ENCODE peak calls at places on chromosome 6, in five cellular contexts. G, K, J, X and V are unnamed samples.

GRCh38 chr6:126905917-126906316 is 212.6 kb upstream of the RSPO3 start:
- DNase-seq in G (no peak), X (no peak), K (no peak), J (peak), V (no peak)

GRCh38 chr6:148422085-148422484 is 79.4 kb downstream of the SASH1 start:
- DNase-seq in X (no peak), G (no peak), K (no peak), J (no peak), V (no peak)

GRCh38 chr6:34867484-34867883 is 20.4 kb downstream of the TAF11 start:
- DNase-seq in X (no peak), K (no peak), G (no peak), J (no peak), V (no peak)

GRCh38 chr6:131764350-131764749 is 43.5 kb upstream of the ENPP1 start:
- DNase-seq in K (no peak), X (no peak), J (no peak), G (no peak), V (no peak)

GRCh38 chr6:36290668-36291620 is 21.1 kb downstream of the PNPLA1 start:
- DNase-seq in G (no peak), J (peak), K (no peak), X (peak), V (no peak)

GRCh38 chr6:25880601-25881000 is 6.6 kb upstream of the SLC17A3 start:
- DNase-seq in G (no peak), X (no peak), K (no peak), J (no peak), V (no peak)

GRCh38 chr6:63764318-63764916 is 128.8 kb downstream of the PHF3 start:
- DNase-seq in G (no peak), X (peak), J (peak), K (no peak), V (no peak)

GRCh38 chr6:144006731-144007454 is 1.2 kb downstream of the PLAGL1 start:
- DNase-seq in J (peak), K (no peak), G (no peak), X (peak), V (no peak)

GRCh38 chr6:92906385-92906784 is 513.0 kb downstream of the EPHA7 start:
- DNase-seq in X (no peak), G (no peak), K (no peak), J (no peak), V (no peak)

GRCh38 chr6:26273673-26274595 is 91.1 kb upstream of the BTN3A2 start:
- DNase-seq in J (peak), K (peak), G (no peak), X (peak), V (no peak)

GRCh38 chr6:146289816-146290588 is 253.6 kb upstream of the RAB32 start:
- DNase-seq in G (no peak), X (peak), K (no peak), J (peak), V (no peak)

GRCh38 chr6:26216886-26217713 is 129.9 kb downstream of the HFE start:
- DNase-seq in J (peak), X (peak), G (peak), K (peak), V (peak)

GRCh38 chr6:112911949-112912348 is 564.8 kb downstream of the RFPL4B start:
- DNase-seq in G (no peak), J (no peak), X (peak), K (no peak), V (no peak)

GRCh38 chr6:119830494-119831295 is 481.1 kb upstream of the MAN1A1 start:
- DNase-seq in K (no peak), X (no peak), J (peak), G (no peak), V (no peak)

GRCh38 chr6:28988536-28989415 is 16.3 kb downstream of the ZNF311 start:
- DNase-seq in G (no peak), X (peak), J (peak), K (peak), V (no peak)
- H3K4me3 ChIP-seq in G (peak), X (peak), J (peak), K (no peak), V (no peak)

GRCh38 chr6:125245523-125246264 is 56.1 kb downstream of the HDDC2 start:
- DNase-seq in J (peak), K (no peak), G (no peak), X (no peak), V (no peak)

GRCh38 chr6:125250511-125250910 is 51.3 kb downstream of the HDDC2 start:
- DNase-seq in K (no peak), G (no peak), X (no peak), J (no peak), V (no peak)

GRCh38 chr6:125248136-125248535 is 53.6 kb downstream of the HDDC2 start:
- DNase-seq in X (no peak), J (no peak), G (no peak), K (no peak), V (no peak)

GRCh38 chr6:125245109-125245508 is 56.7 kb downstream of the HDDC2 start:
- DNase-seq in J (no peak), G (no peak), X (no peak), K (no peak), V (no peak)
- H3K4me3 ChIP-seq in J (no peak), G (no peak), X (no peak), K (no peak), V (no peak)

DNA sequence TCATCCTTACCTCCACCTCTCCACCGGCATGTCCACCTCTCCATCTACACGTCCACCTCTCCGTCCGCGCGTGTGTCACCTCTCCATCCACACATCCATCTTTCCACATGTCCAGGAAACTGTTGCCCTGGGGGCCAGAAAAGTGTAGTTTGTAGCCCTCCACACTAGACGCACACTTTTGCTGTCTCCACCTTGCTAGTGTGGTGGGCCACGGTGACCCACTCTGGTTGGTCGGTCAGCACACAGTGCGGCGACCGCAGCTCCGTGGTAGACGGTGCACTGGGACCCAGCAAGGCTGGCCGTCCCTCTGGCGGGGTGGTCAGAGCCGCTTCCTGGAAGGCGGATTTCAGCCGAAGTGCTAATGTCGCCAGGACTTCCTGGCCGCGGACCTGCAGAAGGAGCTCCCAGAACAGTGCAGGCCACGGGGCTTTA is 268.6 kb downstream of the DLL1 start:
- DNase-seq in X (no peak), K (no peak), G (no peak), J (no peak), V (no peak)
- H3K4me3 ChIP-seq in X (no peak), K (no peak), G (no peak), J (no peak), V (no peak)

DNA sequence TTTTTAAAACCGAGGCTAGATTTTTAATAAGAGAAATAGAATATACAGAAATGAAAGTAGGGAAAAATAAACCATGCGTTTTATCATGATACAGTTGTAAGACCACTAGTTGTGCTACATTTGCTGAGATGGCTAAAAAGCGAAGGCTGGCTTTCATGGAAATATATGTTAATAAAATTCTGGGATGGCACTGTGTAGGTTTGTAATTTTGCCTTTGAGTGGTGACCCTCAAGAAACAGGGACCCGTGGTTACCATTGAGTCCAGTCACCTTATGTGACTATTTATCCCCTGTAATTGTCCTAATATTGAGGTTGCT is 233.8 kb downstream of the ARHGAP18 start:
- DNase-seq in X (no peak), G (no peak), K (no peak), J (no peak), V (no peak)
- H3K4me3 ChIP-seq in X (no peak), G (no peak), K (no peak), J (no peak), V (no peak)

DNA sequence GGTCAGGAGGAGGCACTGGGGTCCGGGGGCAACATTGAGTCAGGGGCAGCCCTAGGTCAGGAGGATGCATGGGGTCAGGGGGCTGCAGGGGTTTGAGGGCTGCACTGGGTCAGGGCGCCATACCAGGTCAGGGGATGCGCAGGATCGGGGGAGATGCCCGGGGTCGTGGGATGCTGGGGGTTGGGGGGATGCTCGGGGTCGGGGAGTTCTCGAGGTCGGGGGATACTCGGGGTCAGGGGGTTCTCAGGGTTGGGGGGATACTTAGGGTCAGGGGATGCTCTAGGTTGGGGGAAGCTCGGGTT is 749 bp upstream of the EXOC2 start:
- DNase-seq in G (no peak), K (no peak), J (no peak), X (no peak), V (no peak)
- H3K4me3 ChIP-seq in G (peak), K (no peak), J (peak), X (peak), V (no peak)

GRCh38 chr6:10537726-10538125 is 16.6 kb downstream of the GCNT2 start:
- DNase-seq in J (no peak), X (no peak), G (no peak), K (no peak), V (no peak)

GRCh38 chr6:10541591-10541990 is 20.4 kb downstream of the GCNT2 start:
- DNase-seq in X (no peak), G (no peak), J (no peak), K (no peak), V (no peak)

GRCh38 chr6:10542135-10542689 is 21.1 kb downstream of the GCNT2 start:
- DNase-seq in K (no peak), X (no peak), G (no peak), J (no peak), V (no peak)

GRCh38 chr6:10543488-10543887 is 22.3 kb downstream of the GCNT2 start:
- DNase-seq in J (no peak), X (no peak), K (no peak), G (no peak), V (no peak)

DNA sequence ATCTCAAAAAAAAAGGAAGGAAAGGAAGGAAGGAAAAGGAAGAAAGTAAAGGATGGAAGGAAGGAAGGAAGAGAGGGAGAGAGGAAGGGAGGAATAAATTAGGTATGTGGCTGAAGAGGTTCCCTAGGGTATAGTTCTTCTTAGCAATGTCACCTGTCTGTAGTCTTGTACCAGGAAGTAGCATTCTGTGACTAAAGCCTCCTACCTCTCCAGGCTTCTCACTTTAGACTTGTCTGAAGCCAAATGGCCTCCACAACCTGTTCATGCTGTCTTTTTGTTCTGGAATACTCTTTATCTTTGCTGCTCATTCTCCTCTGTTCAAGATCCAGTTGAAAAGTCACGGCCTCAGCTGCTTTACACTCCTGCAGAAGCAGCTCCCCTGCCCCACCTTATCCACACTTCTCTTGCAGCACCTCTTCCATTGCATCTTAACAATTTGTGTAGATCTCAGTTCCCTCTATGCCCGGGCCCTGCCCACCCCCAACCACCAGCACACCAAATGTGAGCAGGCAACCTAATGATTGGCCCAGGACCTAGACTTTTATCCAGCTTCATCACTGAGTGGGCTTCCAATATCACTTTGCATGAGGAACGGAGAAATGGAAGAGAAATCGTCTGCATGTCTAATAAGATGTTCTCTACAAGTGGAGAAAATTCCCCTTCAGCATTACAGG is 19.1 kb downstream of the GCNT2 start:
- DNase-seq in X (no peak), G (no peak), K (no peak), J (no peak), V (no peak)
- H3K4me3 ChIP-seq in X (no peak), G (no peak), K (no peak), J (no peak), V (no peak)

DNA sequence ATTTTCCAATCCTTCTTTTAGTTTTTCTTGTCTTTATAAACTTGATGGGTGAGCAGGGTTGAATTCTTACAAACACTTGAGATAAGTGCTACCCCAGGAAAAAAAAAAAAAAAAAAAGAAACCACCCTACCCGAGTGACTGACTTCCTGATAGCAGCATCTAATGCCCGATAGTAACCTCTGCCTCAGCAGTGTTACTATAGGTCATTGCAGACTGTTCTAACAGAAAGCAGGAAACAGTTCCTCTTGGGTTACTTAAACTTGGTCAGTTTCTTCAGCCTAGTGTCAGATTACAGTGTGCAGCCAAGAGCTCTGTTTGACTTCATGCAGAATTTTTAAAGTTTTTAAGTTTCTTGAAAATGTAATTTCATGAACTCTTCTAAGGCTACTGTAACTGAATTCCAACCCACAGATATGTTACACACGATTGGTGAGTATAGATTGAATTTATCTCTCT is 2.1 kb downstream of the MYLIP start:
- DNase-seq in K (peak), G (no peak), X (peak), J (peak), V (peak)
- H3K4me3 ChIP-seq in K (peak), G (peak), X (peak), J (no peak), V (peak)

DNA sequence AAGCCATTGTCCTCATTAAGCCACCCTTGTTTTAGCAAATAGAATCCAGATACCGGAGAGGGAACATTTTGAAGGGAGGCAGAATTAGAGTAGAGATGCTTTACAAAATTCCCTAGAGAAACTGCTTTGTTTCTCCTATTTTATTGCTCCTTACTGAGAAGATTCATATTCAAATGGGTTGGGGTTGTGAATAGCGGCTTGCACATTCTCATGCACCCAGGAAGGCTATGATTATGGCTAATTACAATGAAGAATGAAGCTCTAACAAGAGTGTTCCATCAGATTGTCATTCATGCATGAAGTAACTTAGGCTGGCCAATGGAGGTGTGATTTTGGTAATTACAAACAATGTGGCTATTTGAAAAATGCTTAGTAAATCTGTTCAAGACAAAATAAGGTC is 129.5 kb downstream of the PACRG start:
- DNase-seq in J (no peak), K (no peak), G (no peak), X (no peak), V (no peak)
- H3K4me3 ChIP-seq in J (no peak), K (no peak), G (peak), X (peak), V (peak)

GRCh38 chr6:31558318-31558625 is 10.9 kb downstream of the NFKBIL1 start:
- DNase-seq in X (no peak), G (no peak), J (no peak), K (no peak), V (no peak)

GRCh38 chr6:31559958-31560696 is 12.0 kb upstream of the LTA start:
- DNase-seq in G (no peak), X (peak), J (peak), K (peak), V (no peak)

GRCh38 chr6:31560697-31561058 is 11.4 kb upstream of the LTA start:
- DNase-seq in X (no peak), J (no peak), K (no peak), G (no peak), V (no peak)

GRCh38 chr6:31558631-31559500 is 11.5 kb downstream of the NFKBIL1 start:
- DNase-seq in J (no peak), G (no peak), X (peak), K (peak), V (no peak)

DNA sequence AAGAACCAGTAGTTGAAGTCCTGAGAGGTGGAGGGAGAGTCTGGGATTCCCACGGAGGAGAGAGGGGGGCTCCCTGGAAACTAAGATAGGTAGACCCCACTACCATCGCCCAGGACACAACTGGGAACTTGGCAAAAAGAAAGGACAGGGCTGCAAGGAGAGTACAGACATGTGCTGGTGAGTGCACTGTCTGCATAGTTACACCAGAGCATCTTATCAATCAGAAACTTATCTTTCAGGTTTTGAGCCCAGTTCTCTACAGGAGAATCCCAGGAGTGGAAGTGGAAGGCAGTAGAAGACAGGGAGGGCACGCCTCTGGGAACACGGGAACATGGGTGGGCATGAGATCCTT is 12.2 kb downstream of the NFKBIL1 start:
- DNase-seq in X (no peak), K (no peak), G (no peak), J (no peak), V (no peak)
- H3K4me3 ChIP-seq in X (no peak), K (peak), G (peak), J (no peak), V (no peak)